ENCODE peak calls at places on chromosomes 6 and 20, in nine cellular contexts. V is uterus, L is Peyer's patch, D is heart left ventricle, T is tibial nerve, B is body of pancreas, G is transverse colon, S is breast epithelium, X is right lobe of liver. U is an unnamed sample.

GRCh38 chr6:4788953-4789584 is 12.9 kb downstream of the CDYL start:
- DNase-seq in V (no peak), L (peak; percentile 61), D (no peak), T (no peak), B (no peak), G (peak; percentile 20), S (no peak), X (no peak), U (no peak)

GRCh38 chr20:24662286-24662685 is 192.9 kb downstream of the SYNDIG1 start:
- DNase-seq in V (no peak), L (no peak), D (no peak), T (no peak), B (no peak), G (no peak), S (no peak), X (no peak), U (no peak)

GRCh38 chr6:13724174-13724573 is 12.5 kb upstream of the RANBP9 start:
- DNase-seq in V (no peak), L (no peak), D (no peak), T (no peak), B (no peak), G (peak; percentile 30), S (peak; percentile 27), X (no peak), U (no peak)

GRCh38 chr6:7047966-7048365 is 59.8 kb upstream of the RREB1 start:
- DNase-seq in V (no peak), L (no peak), D (no peak), T (no peak), B (peak; percentile 32), G (no peak), S (no peak), X (no peak), U (no peak)

GRCh38 chr20:6829510-6830116 is 62.1 kb downstream of the BMP2 start:
- DNase-seq in V (no peak), L (no peak), D (no peak), T (no peak), B (no peak), G (no peak), S (no peak), X (no peak), U (no peak)

GRCh38 chr20:45798935-45799642 is 7.3 kb downstream of the DNTTIP1 start:
- DNase-seq in V (peak; percentile 51), L (peak; percentile 65), D (no peak), T (peak; percentile 85), B (peak; percentile 74), G (peak; percentile 73), S (no peak), X (no peak), U (no peak)

GRCh38 chr20:52972965-52973819 is 1.0 kb downstream of the TSHZ2 start:
- DNase-seq in V (peak; percentile 36), L (peak; percentile 17), D (no peak), T (no peak), B (peak; percentile 30), G (no peak), S (peak; percentile 45), X (peak; percentile 66), U (no peak)

GRCh38 chr20:20051767-20052073 is 546 bp downstream of the CRNKL1 start:
- DNase-seq in V (no peak), L (no peak), D (no peak), T (no peak), B (no peak), G (no peak), S (no peak), X (no peak), U (no peak)

GRCh38 chr6:162684961-162685360 is 42.6 kb downstream of the PRKN start:
- DNase-seq in V (no peak), L (no peak), D (no peak), T (no peak), B (no peak), G (no peak), S (no peak), X (no peak), U (no peak)

DNA sequence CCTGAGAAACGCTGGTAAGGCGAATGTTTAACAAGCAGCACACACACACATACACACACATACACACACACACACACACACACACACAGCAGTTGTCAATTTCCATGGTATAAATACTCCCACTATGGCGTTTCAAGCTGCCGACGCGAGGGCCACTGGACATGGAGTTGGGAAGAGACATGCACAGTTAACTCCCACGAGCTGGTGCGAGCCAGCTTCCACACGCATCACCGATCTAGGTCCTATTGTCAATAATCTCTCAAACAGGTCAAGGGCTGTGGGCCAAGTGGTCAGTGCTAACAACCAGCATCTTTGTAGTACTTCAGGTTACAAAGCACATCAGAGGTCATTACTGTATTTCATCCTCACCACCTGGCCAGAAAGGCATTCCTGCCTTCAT is 58.9 kb downstream of the TRERF1 start:
- DNase-seq in V (no peak), L (no peak), D (no peak), T (no peak), B (no peak), G (no peak), S (no peak), X (no peak), U (no peak)
- H3K4me3 ChIP-seq in V (no peak overlapping the region), L (no peak overlapping the region), D (no peak overlapping the region), T (no peak overlapping the region), B (no peak overlapping the region), G (no peak overlapping the region), S (no peak overlapping the region), X (no peak overlapping the region), U (no peak overlapping the region)

GRCh38 chr20:50226093-50226974 is 35.7 kb downstream of the CEBPB start:
- DNase-seq in V (peak; percentile 74), L (no peak), D (no peak), T (peak; percentile 61), B (no peak), G (peak; percentile 45), S (no peak), X (peak; percentile 50), U (no peak)

GRCh38 chr20:50224052-50224451 is 33.4 kb downstream of the CEBPB start:
- DNase-seq in V (no peak), L (no peak), D (no peak), T (no peak), B (no peak), G (no peak), S (no peak), X (peak; percentile 24), U (no peak)

GRCh38 chr20:50222568-50223320 is 32.1 kb downstream of the CEBPB start:
- DNase-seq in V (no peak), L (no peak), D (no peak), T (no peak), B (no peak), G (no peak), S (no peak), X (peak; percentile 47), U (no peak)

GRCh38 chr20:50223321-50223995 is 32.8 kb downstream of the CEBPB start:
- DNase-seq in V (no peak), L (no peak), D (no peak), T (no peak), B (no peak), G (no peak), S (no peak), X (peak; percentile 46), U (no peak)

GRCh38 chr20:50224553-50225255 is 34.1 kb downstream of the CEBPB start:
- DNase-seq in V (peak; percentile 86), L (no peak), D (peak; percentile 83), T (peak; percentile 81), B (peak; percentile 52), G (peak; percentile 65), S (peak; percentile 69), X (peak; percentile 57), U (no peak)
- TF ChIP-seq POLR2A in V (no peak), L (no peak), D (no peak), T (peak; percentile 23), B (no peak), G (no peak), S (no peak), X (no peak), U (no peak)

DNA sequence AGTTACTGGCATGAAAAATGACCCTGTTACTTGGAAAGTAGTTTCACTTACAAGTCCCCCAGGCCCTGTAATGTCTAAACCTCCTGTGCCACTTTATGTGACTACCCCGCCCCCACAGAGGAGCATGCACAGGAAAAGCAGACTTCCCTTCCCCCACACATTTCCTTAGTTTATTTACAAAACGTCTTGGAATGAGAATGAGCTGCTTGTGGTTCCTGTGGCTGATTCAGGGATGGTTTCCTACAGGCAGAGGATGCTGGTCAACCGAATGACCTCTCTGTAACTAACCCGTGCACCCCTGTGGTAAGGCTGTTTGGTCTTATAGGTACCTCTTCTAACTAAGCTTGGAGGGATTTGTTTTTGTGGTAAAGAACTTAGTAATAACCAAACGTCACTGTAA is 28.5 kb downstream of the RSPO3 start:
- DNase-seq in V (no peak), L (no peak), D (no peak), T (no peak), B (no peak), G (no peak), S (no peak), X (no peak), U (no peak)
- H3K27ac ChIP-seq in V (peak overlapping the region; percentile 2), L (no peak overlapping the region), D (no peak overlapping the region), T (no peak overlapping the region), B (no peak overlapping the region), G (no peak overlapping the region), S (no peak overlapping the region), X (no peak overlapping the region), U (no peak overlapping the region)

DNA sequence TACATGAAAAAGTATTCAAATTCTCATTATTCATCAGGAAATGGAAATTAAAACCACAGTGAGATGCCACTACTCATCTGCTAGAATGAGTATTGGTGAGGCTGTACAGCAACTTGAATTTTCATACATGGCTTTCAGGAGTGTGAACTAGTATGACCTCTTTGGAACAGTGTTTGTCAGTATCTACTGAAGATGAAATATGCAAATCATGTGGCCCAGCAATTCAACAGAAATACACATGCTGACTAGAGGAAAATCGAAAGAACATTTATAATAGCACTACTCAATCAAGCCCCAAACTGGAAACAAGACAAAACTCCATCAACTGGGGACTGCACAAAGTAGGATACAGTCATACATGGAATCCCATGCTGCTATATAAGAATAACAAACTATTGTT is 102.2 kb downstream of the DCDC2 start:
- DNase-seq in V (no peak), L (no peak), D (no peak), T (no peak), B (no peak), G (no peak), S (no peak), X (no peak), U (no peak)
- H3K4me3 ChIP-seq in V (no peak overlapping the region), L (no peak overlapping the region), D (no peak overlapping the region), T (no peak overlapping the region), B (no peak overlapping the region), G (no peak overlapping the region), S (no peak overlapping the region), X (no peak overlapping the region), U (no peak overlapping the region)

DNA sequence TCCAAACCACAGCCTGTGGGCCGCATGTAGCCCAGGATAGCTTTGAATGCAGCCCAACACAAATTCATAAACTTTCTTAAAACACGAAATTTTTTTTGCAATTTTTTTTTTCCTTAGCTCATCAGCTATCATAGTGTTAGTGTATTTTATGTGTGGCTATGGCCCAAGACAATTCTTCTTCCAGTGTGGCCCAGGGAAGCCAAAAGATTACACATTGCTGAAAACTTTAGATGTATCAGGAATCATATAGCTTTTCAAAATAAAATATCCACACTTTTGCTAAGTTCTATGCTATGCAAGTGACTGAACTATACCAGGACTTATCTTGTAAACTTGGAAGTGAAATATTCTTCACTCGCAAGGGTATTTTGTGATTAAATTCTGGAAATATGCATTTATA is 49.7 kb downstream of the MTHFD1L start:
- DNase-seq in V (no peak), L (no peak), D (no peak), T (no peak), B (no peak), G (no peak), S (no peak), X (no peak), U (no peak)
- TF ChIP-seq POLR2A in V (no peak), L (no peak), D (no peak), T (no peak), B (no peak), G (no peak), S (no peak), X (no peak), U (no peak)

GRCh38 chr20:1880529-1881239 is 14.5 kb upstream of the SIRPA start:
- DNase-seq in V (no peak), L (no peak), D (no peak), T (no peak), B (no peak), G (no peak), S (no peak), X (peak; percentile 50), U (no peak)
- H3K27ac ChIP-seq in V (no peak overlapping the region), L (peak overlapping the region; percentile 30), D (no peak overlapping the region), T (no peak overlapping the region), B (no peak overlapping the region), G (no peak overlapping the region), S (no peak overlapping the region), X (peak overlapping the region; percentile 35), U (no peak overlapping the region)